ENCODE peak calls at places on chromosomes 12 and 14, in six cellular contexts. I, U, R, M, E and S are unnamed samples. For H3K9me3 and H3K27me3, the result is how much of the 10 kb centered on the place peaks cover.

GRCh38 chr12:95922231-95922630 is 20.2 kb downstream of the CCDC38 start:
- DNase-seq in I (no peak), U (peak), R (no peak), M (no peak), E (no peak), S (peak)

GRCh38 chr12:29564925-29565324 is 67.4 kb upstream of the OVCH1 start:
- DNase-seq in I (no peak), U (no peak), R (no peak), M (no peak), E (no peak), S (no peak)

GRCh38 chr12:89918172-89918880 is 209.7 kb upstream of the ATP2B1 start:
- DNase-seq in I (no peak), U (no peak), R (no peak), M (no peak), E (no peak), S (no peak)

GRCh38 chr14:104115691-104116543 is 22.5 kb upstream of the KIF26A start:
- DNase-seq in I (no peak), U (no peak), R (peak), M (peak), E (no peak), S (no peak)

GRCh38 chr14:45246633-45247173 is 6.3 kb downstream of the MIS18BP1 start:
- DNase-seq in I (no peak), U (no peak), R (no peak), M (no peak), E (no peak), S (no peak)

GRCh38 chr12:81792666-81793065 is 33.5 kb upstream of the PPFIA2 start:
- DNase-seq in I (no peak), U (no peak), R (no peak), M (no peak), E (no peak), S (no peak)

GRCh38 chr12:80099259-80099658 is at the start of gene OTOGL:
- DNase-seq in I (no peak), U (no peak), R (no peak), M (no peak), E (no peak), S (no peak)

GRCh38 chr14:65791551-65791981 is 379.0 kb downstream of the FUT8 start:
- DNase-seq in I (no peak), U (no peak), R (no peak), M (no peak), E (no peak), S (peak)

GRCh38 chr12:28583771-28584261 is 393.6 kb downstream of the CCDC91 start:
- DNase-seq in I (no peak), U (peak), R (no peak), M (no peak), E (no peak), S (peak)

GRCh38 chr12:108080363-108080762 is 48.7 kb upstream of the WSCD2 start:
- DNase-seq in I (no peak), U (no peak), R (no peak), M (no peak), E (peak), S (no peak)

GRCh38 chr12:121807656-121808347 is 4.0 kb downstream of the SETD1B start:
- DNase-seq in I (no peak), U (peak), R (no peak), M (no peak), E (no peak), S (no peak)
- H3K4me3 ChIP-seq in I (no peak), U (peak), R (peak), M (no peak), E (no peak), S (no peak)

GRCh38 chr14:72434856-72435255 is 459.0 kb downstream of the DPF3 start:
- DNase-seq in I (no peak), U (no peak), R (no peak), M (no peak), E (no peak), S (no peak)

GRCh38 chr14:72432748-72433147 is 461.2 kb downstream of the DPF3 start:
- DNase-seq in I (no peak), U (no peak), R (no peak), M (no peak), E (no peak), S (no peak)

GRCh38 chr14:72433511-72433910 is 460.4 kb downstream of the DPF3 start:
- DNase-seq in I (no peak), U (no peak), R (no peak), M (no peak), E (no peak), S (peak)

GRCh38 chr14:72430457-72430856 is 463.4 kb downstream of the DPF3 start:
- DNase-seq in I (no peak), U (no peak), R (no peak), M (no peak), E (no peak), S (no peak)
- H3K9me3 ChIP-seq in I (under half), U (under half), R (under half), M (under half), E (under half), S (under half)

GRCh38 chr12:44077293-44077692 is 241.4 kb downstream of the TMEM117 start:
- DNase-seq in I (no peak), U (no peak), R (no peak), M (no peak), E (no peak), S (no peak)
- H3K27me3 ChIP-seq in I (under half), U (under half), R (under half), M (under half), E (under half), S (under half)

GRCh38 chr12:76028649-76029277 is 2.8 kb downstream of the PHLDA1 start:
- DNase-seq in I (no peak), U (peak), R (no peak), M (no peak), E (no peak), S (no peak)
- H3K4me3 ChIP-seq in I (peak), U (peak), R (peak), M (peak), E (no peak), S (peak)

DNA sequence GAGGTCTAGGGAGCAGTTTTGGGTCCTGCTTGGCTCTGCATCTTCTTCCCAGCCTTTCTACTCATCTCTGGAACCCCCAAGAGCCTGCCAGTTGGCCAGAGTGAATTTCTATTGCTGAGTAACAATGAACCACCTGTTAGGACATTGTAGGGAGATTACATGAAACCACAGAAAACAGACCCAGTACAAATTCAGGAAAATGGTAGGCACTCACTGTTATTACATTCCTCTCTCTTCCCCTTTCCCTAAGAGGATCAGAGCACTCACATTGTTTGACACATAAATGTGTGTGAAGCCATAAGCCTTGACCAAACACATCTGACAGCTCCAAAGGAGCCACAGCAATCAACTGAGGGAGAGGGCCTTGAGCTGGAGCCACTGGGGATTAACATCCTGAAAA is 216.1 kb downstream of the TMEM132D start:
- DNase-seq in I (no peak), U (no peak), R (no peak), M (no peak), E (peak), S (no peak)
- H3K9me3 ChIP-seq in I (under half), U (under half), R (under half), M (under half), E (under half), S (under half)

GRCh38 chr14:22491683-22492483 is 97.1 kb downstream of the DAD1 start:
- DNase-seq in I (no peak), U (no peak), R (no peak), M (no peak), E (no peak), S (no peak)
- H3K27me3 ChIP-seq in I (under half), U (under half), R (under half), M (under half), E (under half), S (under half)